ENCODE peak calls at places on chromosomes 5 and 9, in six cellular contexts. One of them, this sample, is unnamed.

GRCh38 chr9:127943746-127944145 is 6.1 kb upstream of the DPM2 start:
- DNase-seq in lower lobe of right lung: peak; percentile 93
- DNase-seq in psoas muscle: peak; percentile 91
- DNase-seq in ovary: peak; percentile 87
- DNase-seq in heart right ventricle: peak; percentile 86
- DNase-seq in GM23338: peak; percentile 95
- DNase-seq in this sample: peak; percentile 96

GRCh38 chr9:82116538-82116937 is 128.0 kb downstream of the SPATA31D1 start:
- DNase-seq in lower lobe of right lung: no peak
- DNase-seq in psoas muscle: no peak
- DNase-seq in ovary: no peak
- DNase-seq in heart right ventricle: no peak
- DNase-seq in GM23338: peak; percentile 17
- DNase-seq in this sample: no peak

GRCh38 chr9:79287881-79288280 is 283.9 kb upstream of the TLE4 start:
- DNase-seq in lower lobe of right lung: no peak
- DNase-seq in psoas muscle: no peak
- DNase-seq in ovary: no peak
- DNase-seq in heart right ventricle: no peak
- DNase-seq in GM23338: no peak
- DNase-seq in this sample: no peak

GRCh38 chr5:151766975-151767374 is 4.8 kb upstream of the G3BP1 start:
- DNase-seq in lower lobe of right lung: no peak
- DNase-seq in psoas muscle: no peak
- DNase-seq in ovary: no peak
- DNase-seq in heart right ventricle: no peak
- DNase-seq in GM23338: no peak
- DNase-seq in this sample: no peak

GRCh38 chr5:67315802-67316103 is 119.2 kb upstream of the CD180 start:
- DNase-seq in lower lobe of right lung: no peak
- DNase-seq in psoas muscle: no peak
- DNase-seq in ovary: no peak
- DNase-seq in heart right ventricle: no peak
- DNase-seq in GM23338: no peak
- DNase-seq in this sample: no peak

GRCh38 chr9:13071921-13072320 is 207.6 kb downstream of the MPDZ start:
- DNase-seq in lower lobe of right lung: no peak
- DNase-seq in psoas muscle: no peak
- DNase-seq in ovary: no peak
- DNase-seq in heart right ventricle: no peak
- DNase-seq in GM23338: no peak
- DNase-seq in this sample: no peak

GRCh38 chr5:120545951-120546350 is 81.9 kb downstream of the PRR16 start:
- DNase-seq in lower lobe of right lung: no peak
- DNase-seq in psoas muscle: no peak
- DNase-seq in ovary: no peak
- DNase-seq in heart right ventricle: no peak
- DNase-seq in GM23338: no peak
- DNase-seq in this sample: no peak

GRCh38 chr9:7977586-7977985 is 178.0 kb upstream of the DMAC1 start:
- DNase-seq in lower lobe of right lung: no peak
- DNase-seq in psoas muscle: no peak
- DNase-seq in ovary: no peak
- DNase-seq in heart right ventricle: no peak
- DNase-seq in GM23338: no peak
- DNase-seq in this sample: no peak

GRCh38 chr9:121313458-121314152 is 45.6 kb downstream of the GSN start:
- DNase-seq in lower lobe of right lung: peak; percentile 36
- DNase-seq in psoas muscle: no peak
- DNase-seq in ovary: no peak
- DNase-seq in heart right ventricle: no peak
- DNase-seq in GM23338: no peak
- DNase-seq in this sample: no peak

GRCh38 chr9:123335986-123336329 is 20.0 kb upstream of the CRB2 start:
- DNase-seq in lower lobe of right lung: no peak
- DNase-seq in psoas muscle: no peak
- DNase-seq in ovary: no peak
- DNase-seq in heart right ventricle: no peak
- DNase-seq in GM23338: no peak
- DNase-seq in this sample: no peak

GRCh38 chr5:154737667-154738320 is 17.4 kb upstream of the LARP1 start:
- DNase-seq in lower lobe of right lung: no peak
- DNase-seq in psoas muscle: no peak
- DNase-seq in ovary: no peak
- DNase-seq in heart right ventricle: no peak
- DNase-seq in GM23338: no peak
- DNase-seq in this sample: no peak

GRCh38 chr5:132827943-132828673 is 2.3 kb downstream of the SHROOM1 start:
- DNase-seq in lower lobe of right lung: no peak
- DNase-seq in psoas muscle: no peak
- DNase-seq in ovary: no peak
- DNase-seq in heart right ventricle: no peak
- DNase-seq in GM23338: no peak
- DNase-seq in this sample: no peak

GRCh38 chr5:76544268-76544926 is 78.8 kb downstream of the F2RL2 start:
- DNase-seq in lower lobe of right lung: peak; percentile 51
- DNase-seq in psoas muscle: no peak
- DNase-seq in ovary: no peak
- DNase-seq in heart right ventricle: no peak
- DNase-seq in GM23338: peak; percentile 78
- DNase-seq in this sample: peak; percentile 76

GRCh38 chr9:115988701-115989100 is 164.9 kb upstream of the PAPPA start:
- DNase-seq in lower lobe of right lung: no peak
- DNase-seq in psoas muscle: no peak
- DNase-seq in ovary: no peak
- DNase-seq in heart right ventricle: no peak
- DNase-seq in GM23338: no peak
- DNase-seq in this sample: no peak

GRCh38 chr9:37371565-37372464 is 50.7 kb upstream of the GRHPR start:
- DNase-seq in lower lobe of right lung: no peak
- DNase-seq in psoas muscle: no peak
- DNase-seq in ovary: no peak
- DNase-seq in heart right ventricle: no peak
- DNase-seq in GM23338: no peak
- DNase-seq in this sample: no peak

GRCh38 chr5:80185095-80185494 is 70.8 kb downstream of the SERINC5 start:
- DNase-seq in lower lobe of right lung: no peak
- DNase-seq in psoas muscle: no peak
- DNase-seq in ovary: no peak
- DNase-seq in heart right ventricle: no peak
- DNase-seq in GM23338: no peak
- DNase-seq in this sample: no peak

GRCh38 chr5:80184235-80185023 is 71.4 kb downstream of the SERINC5 start:
- DNase-seq in lower lobe of right lung: peak; percentile 73
- DNase-seq in psoas muscle: no peak
- DNase-seq in ovary: no peak
- DNase-seq in heart right ventricle: no peak
- DNase-seq in GM23338: peak; percentile 92
- DNase-seq in this sample: no peak

GRCh38 chr5:80186634-80187033 is 69.2 kb downstream of the SERINC5 start:
- DNase-seq in lower lobe of right lung: peak; percentile 77
- DNase-seq in psoas muscle: no peak
- DNase-seq in ovary: no peak
- DNase-seq in heart right ventricle: no peak
- DNase-seq in GM23338: no peak
- DNase-seq in this sample: no peak

GRCh38 chr5:80181618-80182211 is 74.1 kb downstream of the SERINC5 start:
- DNase-seq in lower lobe of right lung: peak; percentile 77
- DNase-seq in psoas muscle: no peak
- DNase-seq in ovary: no peak
- DNase-seq in heart right ventricle: no peak
- DNase-seq in GM23338: no peak
- DNase-seq in this sample: no peak

DNA sequence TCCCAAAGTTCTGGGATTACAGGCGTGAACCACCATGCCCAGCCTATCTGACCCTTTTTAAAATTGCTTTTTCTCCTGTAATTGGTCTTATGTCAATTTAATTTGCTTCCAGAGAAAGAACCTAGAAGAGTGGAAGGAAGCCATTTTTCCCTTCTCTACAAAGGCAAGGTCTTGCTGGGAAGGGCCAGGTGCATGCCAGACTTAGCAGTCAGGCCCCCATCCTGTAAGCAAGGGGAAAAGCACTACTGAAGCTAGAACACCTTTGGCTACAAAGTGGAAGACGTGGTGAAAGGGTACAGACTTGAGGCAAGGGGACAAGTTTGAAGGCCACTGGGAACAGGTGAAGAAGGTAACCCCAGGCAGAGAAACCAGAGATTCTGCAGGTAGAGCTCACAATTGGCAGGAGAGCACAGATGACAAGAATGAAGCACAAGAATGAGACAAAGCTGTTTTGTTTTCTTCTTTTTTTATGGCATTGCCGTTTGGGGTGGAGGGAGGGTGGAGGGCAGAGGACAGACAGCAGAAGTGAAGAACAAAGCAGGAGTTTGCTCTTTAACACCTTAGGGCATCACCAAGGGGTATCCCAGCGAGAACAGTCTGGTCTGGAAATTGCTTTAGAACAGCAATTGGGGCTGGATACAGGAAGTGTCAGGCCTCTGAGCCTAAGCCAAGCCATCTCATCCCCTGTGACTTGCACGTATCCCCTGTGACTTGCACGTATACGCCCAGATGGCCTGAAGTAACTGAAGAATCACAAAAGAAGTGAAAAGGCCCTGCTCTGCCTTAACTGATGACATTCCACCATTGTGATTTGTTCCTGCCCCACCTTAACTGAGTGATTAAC is 72.8 kb downstream of the SERINC5 start:
- DNase-seq in lower lobe of right lung: no peak
- DNase-seq in psoas muscle: no peak
- DNase-seq in ovary: no peak
- DNase-seq in heart right ventricle: no peak
- DNase-seq in GM23338: peak; percentile 75
- DNase-seq in this sample: no peak
- H3K27ac ChIP-seq in lower lobe of right lung: peak overlapping the region; percentile 66
- H3K27ac ChIP-seq in psoas muscle: no peak overlapping the region
- H3K27ac ChIP-seq in ovary: no peak overlapping the region
- H3K27ac ChIP-seq in heart right ventricle: peak overlapping the region; percentile 24
- H3K27ac ChIP-seq in GM23338: peak overlapping the region; percentile 100
- H3K27ac ChIP-seq in this sample: no peak overlapping the region

GRCh38 chr5:2027790-2028189 is 145.1 kb upstream of the IRX4 start:
- DNase-seq in lower lobe of right lung: no peak
- DNase-seq in psoas muscle: no peak
- DNase-seq in ovary: no peak
- DNase-seq in heart right ventricle: no peak
- DNase-seq in GM23338: no peak
- DNase-seq in this sample: no peak
- H3K27me3 ChIP-seq in lower lobe of right lung: peaks cover 7% of the 10 kb centered on the region
- H3K27me3 ChIP-seq in psoas muscle: no peaks in the 10 kb centered on the region
- H3K27me3 ChIP-seq in ovary: no peaks in the 10 kb centered on the region
- H3K27me3 ChIP-seq in heart right ventricle: no peaks in the 10 kb centered on the region
- H3K27me3 ChIP-seq in GM23338: no peaks in the 10 kb centered on the region
- H3K27me3 ChIP-seq in this sample: peaks cover 95% of the 10 kb centered on the region

DNA sequence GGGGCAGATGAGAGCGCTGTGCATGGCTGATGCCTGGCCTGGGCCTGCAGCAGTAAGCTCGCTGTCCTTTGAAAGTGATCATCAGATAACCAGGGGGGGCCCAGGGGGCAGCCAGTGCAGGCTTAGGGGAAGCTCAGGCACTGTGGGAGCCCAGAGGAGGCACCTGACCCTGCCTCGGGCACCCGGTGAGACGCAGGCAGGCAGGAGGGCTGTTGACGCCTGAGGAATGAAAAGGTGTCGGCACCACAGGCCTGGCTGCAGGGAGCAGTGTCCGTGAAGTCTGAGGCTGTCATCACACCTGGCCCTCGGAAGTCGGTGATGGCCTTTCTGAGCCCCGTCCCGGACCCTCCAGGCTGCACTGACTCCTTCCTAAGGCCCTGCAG is 84.6 kb downstream of the RXRA start:
- DNase-seq in lower lobe of right lung: no peak
- DNase-seq in psoas muscle: no peak
- DNase-seq in ovary: no peak
- DNase-seq in heart right ventricle: no peak
- DNase-seq in GM23338: no peak
- DNase-seq in this sample: no peak
- H3K27ac ChIP-seq in lower lobe of right lung: peak overlapping the region; percentile 18
- H3K27ac ChIP-seq in psoas muscle: peak overlapping the region; percentile 81
- H3K27ac ChIP-seq in ovary: no peak overlapping the region
- H3K27ac ChIP-seq in heart right ventricle: peak overlapping the region; percentile 75
- H3K27ac ChIP-seq in GM23338: no peak overlapping the region
- H3K27ac ChIP-seq in this sample: no peak overlapping the region

GRCh38 chr5:3594514-3595101 is 1.0 kb upstream of the IRX1 start:
- DNase-seq in lower lobe of right lung: peak; percentile 48
- DNase-seq in psoas muscle: no peak
- DNase-seq in ovary: no peak
- DNase-seq in heart right ventricle: no peak
- DNase-seq in GM23338: peak; percentile 77
- DNase-seq in this sample: peak; percentile 11

GRCh38 chr5:3592298-3592697 is 3.3 kb upstream of the IRX1 start:
- DNase-seq in lower lobe of right lung: no peak
- DNase-seq in psoas muscle: no peak
- DNase-seq in ovary: no peak
- DNase-seq in heart right ventricle: no peak
- DNase-seq in GM23338: peak; percentile 81
- DNase-seq in this sample: no peak

GRCh38 chr5:3593771-3594513 is 1.7 kb upstream of the IRX1 start:
- DNase-seq in lower lobe of right lung: no peak
- DNase-seq in psoas muscle: no peak
- DNase-seq in ovary: no peak
- DNase-seq in heart right ventricle: no peak
- DNase-seq in GM23338: peak; percentile 64
- DNase-seq in this sample: no peak

GRCh38 chr5:3590967-3591900 is 4.4 kb upstream of the IRX1 start:
- DNase-seq in lower lobe of right lung: no peak
- DNase-seq in psoas muscle: no peak
- DNase-seq in ovary: no peak
- DNase-seq in heart right ventricle: no peak
- DNase-seq in GM23338: peak; percentile 52
- DNase-seq in this sample: no peak

DNA sequence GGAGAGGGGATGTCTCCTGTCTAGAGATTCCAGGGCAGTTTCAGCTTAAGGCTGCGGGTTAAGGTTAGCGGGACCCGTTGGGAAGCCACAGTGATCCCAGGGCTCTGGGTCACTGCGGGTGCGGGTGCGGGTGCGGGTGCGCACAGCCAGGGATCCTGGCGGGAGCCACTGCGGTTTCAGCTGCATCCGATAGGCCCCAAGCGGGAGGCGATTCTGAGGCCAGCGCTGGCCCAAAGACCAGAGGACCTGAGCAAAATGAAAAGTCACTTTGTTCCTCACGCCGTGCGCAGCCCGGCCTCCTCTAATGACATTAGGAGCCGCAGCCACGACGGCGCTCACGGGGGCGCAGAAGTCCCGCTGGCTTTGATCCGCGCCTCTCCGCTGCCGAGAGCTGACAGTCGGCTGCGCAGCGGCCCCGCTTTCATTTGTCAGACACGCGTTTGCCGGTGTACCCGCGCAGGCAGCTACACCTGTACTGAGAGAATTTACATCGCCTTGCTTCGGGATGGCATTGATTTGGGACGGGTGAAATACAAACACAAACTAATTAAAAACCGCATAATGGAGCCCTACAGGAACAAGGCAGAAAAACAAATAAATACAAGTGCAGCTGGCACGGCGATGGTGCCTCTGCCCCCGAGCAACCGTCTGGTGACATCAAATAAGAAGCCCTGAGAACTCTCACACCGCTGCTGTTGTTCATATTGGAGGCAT is 5.2 kb upstream of the IRX1 start:
- DNase-seq in lower lobe of right lung: no peak
- DNase-seq in psoas muscle: no peak
- DNase-seq in ovary: no peak
- DNase-seq in heart right ventricle: no peak
- DNase-seq in GM23338: peak; percentile 66
- DNase-seq in this sample: no peak
- H3K27me3 ChIP-seq in lower lobe of right lung: peaks cover 87% of the 10 kb centered on the region
- H3K27me3 ChIP-seq in psoas muscle: peaks cover 4% of the 10 kb centered on the region
- H3K27me3 ChIP-seq in ovary: no peaks in the 10 kb centered on the region
- H3K27me3 ChIP-seq in heart right ventricle: peaks cover 87% of the 10 kb centered on the region
- H3K27me3 ChIP-seq in GM23338: peaks cover 97% of the 10 kb centered on the region
- H3K27me3 ChIP-seq in this sample: peaks cover 95% of the 10 kb centered on the region

This sample was measured in WERI-Rb-1.